ENCODE peak calls at places on chromosomes 12 and 14, in six cellular contexts. E, U, W, M, X and S are unnamed samples.

GRCh38 chr12:55728185-55728931 is 451 bp downstream of the CD63 start:
- DNase-seq in E (peak), U (peak), W (no peak), M (peak), X (peak), S (no peak)

GRCh38 chr12:48388938-48389337 is 38.2 kb upstream of the ZNF641 start:
- DNase-seq in E (no peak), U (no peak), W (peak), M (no peak), X (no peak), S (peak)

GRCh38 chr14:28762949-28763313 is 3.7 kb upstream of the FOXG1 start:
- DNase-seq in E (no peak), U (no peak), W (no peak), M (no peak), X (no peak), S (no peak)

GRCh38 chr14:55125403-55125802 is 3.6 kb upstream of the LGALS3 start:
- DNase-seq in E (no peak), U (no peak), W (no peak), M (peak), X (no peak), S (no peak)

GRCh38 chr14:50363734-50364113 is 33.0 kb downstream of the CDKL1 start:
- DNase-seq in E (no peak), U (no peak), W (no peak), M (no peak), X (no peak), S (peak)

GRCh38 chr12:24537241-24537860 is 411.6 kb downstream of the BCAT1 start:
- DNase-seq in E (no peak), U (no peak), W (no peak), M (no peak), X (no peak), S (no peak)

GRCh38 chr14:31297112-31297511 is 89.5 kb upstream of the HECTD1 start:
- DNase-seq in E (no peak), U (no peak), W (no peak), M (no peak), X (no peak), S (no peak)

GRCh38 chr14:72892103-72892878 is 1.6 kb downstream of the DPF3 start:
- DNase-seq in E (peak), U (peak), W (no peak), M (no peak), X (no peak), S (peak)

GRCh38 chr14:71169028-71169427 is 261.8 kb downstream of the PCNX1 start:
- DNase-seq in E (no peak), U (no peak), W (no peak), M (no peak), X (no peak), S (no peak)

GRCh38 chr12:29155079-29155478 is 6.0 kb downstream of the FAR2 start:
- DNase-seq in E (no peak), U (no peak), W (no peak), M (no peak), X (no peak), S (no peak)

GRCh38 chr12:17192721-17193120 is 586.8 kb upstream of the LMO3 start:
- DNase-seq in E (no peak), U (no peak), W (no peak), M (no peak), X (no peak), S (no peak)

GRCh38 chr14:42214981-42215491 is 608.4 kb downstream of the LRFN5 start:
- DNase-seq in E (no peak), U (no peak), W (peak), M (no peak), X (peak), S (peak)

GRCh38 chr12:66197413-66198055 is 8.5 kb downstream of the IRAK3 start:
- DNase-seq in E (no peak), U (no peak), W (no peak), M (no peak), X (no peak), S (peak)

GRCh38 chr12:117216686-117217085 is 26.4 kb upstream of the FBXO21 start:
- DNase-seq in E (no peak), U (no peak), W (no peak), M (no peak), X (no peak), S (no peak)

GRCh38 chr14:62076368-62076767 is 314.1 kb downstream of the SNAPC1 start:
- DNase-seq in E (no peak), U (no peak), W (no peak), M (no peak), X (no peak), S (no peak)

GRCh38 chr14:62081012-62081612 is 318.9 kb downstream of the SNAPC1 start:
- DNase-seq in E (no peak), U (no peak), W (no peak), M (no peak), X (no peak), S (no peak)

GRCh38 chr14:62079035-62079434 is 316.8 kb downstream of the SNAPC1 start:
- DNase-seq in E (no peak), U (no peak), W (no peak), M (no peak), X (no peak), S (no peak)

GRCh38 chr14:62076825-62077660 is 314.8 kb downstream of the SNAPC1 start:
- DNase-seq in E (no peak), U (no peak), W (no peak), M (no peak), X (no peak), S (no peak)

GRCh38 chr14:62077676-62078261 is 315.5 kb downstream of the SNAPC1 start:
- DNase-seq in E (no peak), U (no peak), W (no peak), M (no peak), X (no peak), S (no peak)
- TF ChIP-seq CTCF in E (no peak), U (no peak), W (no peak), M (no peak), X (no peak), S (no peak)

DNA sequence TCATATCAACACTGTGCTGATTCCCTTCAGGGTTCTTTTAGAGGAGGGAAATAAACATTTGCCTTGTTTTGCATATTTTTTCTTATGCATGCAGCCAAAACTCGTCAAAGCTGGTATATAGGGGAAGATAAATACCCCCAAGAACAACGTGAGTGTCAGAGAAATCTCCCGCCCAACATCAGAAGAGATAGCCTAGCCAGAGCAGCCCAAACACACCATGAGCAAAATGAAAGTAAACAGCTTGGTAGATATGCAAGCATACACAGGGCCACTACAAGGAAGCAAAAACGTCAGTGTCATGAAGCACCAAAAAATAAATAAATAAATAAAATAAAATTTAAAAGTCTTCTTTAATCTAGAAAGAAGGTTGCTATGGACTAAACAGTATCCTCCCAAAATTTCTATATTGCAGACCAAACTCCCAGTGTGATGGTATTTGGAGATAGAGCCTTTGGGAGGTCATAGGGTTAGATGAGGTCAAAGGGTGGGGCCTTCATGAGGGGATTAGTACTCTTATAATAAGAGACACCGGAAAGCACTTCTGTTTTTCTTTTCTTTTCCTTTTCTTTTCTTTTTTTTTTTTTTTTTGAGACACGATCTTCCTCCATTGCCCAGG is 22.2 kb downstream of the EIF5 start:
- DNase-seq in E (no peak), U (no peak), W (no peak), M (no peak), X (no peak), S (peak)
- H3K4me3 ChIP-seq in E (no peak), U (no peak), W (no peak), M (no peak), X (no peak), S (no peak)

DNA sequence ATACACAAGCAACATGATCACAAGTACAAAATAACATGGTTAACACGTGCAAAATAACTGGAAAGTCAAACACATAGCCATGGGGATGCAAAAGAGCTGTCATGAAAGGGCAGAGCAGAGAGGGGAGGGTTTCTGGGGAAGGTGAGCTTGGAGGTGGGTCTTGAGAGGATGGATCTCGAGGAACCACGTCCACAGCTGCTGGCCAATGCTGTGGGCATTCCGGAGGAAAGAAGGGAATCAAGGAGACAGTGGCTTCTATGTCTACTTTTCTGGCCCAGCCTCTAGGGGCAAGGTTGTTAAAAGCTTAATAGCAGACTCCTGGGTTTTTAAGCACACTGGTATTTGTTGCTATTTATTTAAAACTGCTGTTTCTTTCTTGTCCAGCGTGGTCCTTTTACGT is 8.4 kb upstream of the MYH7 start:
- DNase-seq in E (no peak), U (no peak), W (no peak), M (no peak), X (peak), S (no peak)
- TF ChIP-seq CTCF in E (no peak), U (no peak), W (no peak), M (no peak), X (no peak), S (no peak)

GRCh38 chr14:100827751-100828447 is 2.0 kb downstream of the MEG3 start:
- DNase-seq in E (no peak), U (peak), W (peak), M (no peak), X (no peak), S (peak)
- H3K4me3 ChIP-seq in E (peak), U (peak), W (no peak), M (no peak), X (no peak), S (peak)

GRCh38 chr14:104155513-104155912 is 17.1 kb downstream of the KIF26A start:
- DNase-seq in E (no peak), U (no peak), W (no peak), M (no peak), X (no peak), S (no peak)

GRCh38 chr14:104156142-104156541 is 17.8 kb downstream of the KIF26A start:
- DNase-seq in E (no peak), U (no peak), W (no peak), M (no peak), X (no peak), S (no peak)

GRCh38 chr14:104159990-104160389 is 21.6 kb downstream of the KIF26A start:
- DNase-seq in E (no peak), U (no peak), W (no peak), M (no peak), X (no peak), S (no peak)

GRCh38 chr14:104158827-104159798 is 20.7 kb downstream of the KIF26A start:
- DNase-seq in E (peak), U (no peak), W (no peak), M (no peak), X (no peak), S (no peak)

GRCh38 chr14:104157303-104157928 is 19.0 kb downstream of the KIF26A start:
- DNase-seq in E (no peak), U (no peak), W (no peak), M (no peak), X (no peak), S (no peak)
- TF ChIP-seq CTCF in E (no peak), U (no peak), W (no peak), M (no peak), X (no peak), S (no peak)

GRCh38 chr12:52023182-52023975 is 16.6 kb downstream of the TAMALIN start:
- DNase-seq in E (peak), U (peak), W (peak), M (peak), X (peak), S (peak)
- H3K4me3 ChIP-seq in E (peak), U (peak), W (peak), M (peak), X (peak), S (peak)

DNA sequence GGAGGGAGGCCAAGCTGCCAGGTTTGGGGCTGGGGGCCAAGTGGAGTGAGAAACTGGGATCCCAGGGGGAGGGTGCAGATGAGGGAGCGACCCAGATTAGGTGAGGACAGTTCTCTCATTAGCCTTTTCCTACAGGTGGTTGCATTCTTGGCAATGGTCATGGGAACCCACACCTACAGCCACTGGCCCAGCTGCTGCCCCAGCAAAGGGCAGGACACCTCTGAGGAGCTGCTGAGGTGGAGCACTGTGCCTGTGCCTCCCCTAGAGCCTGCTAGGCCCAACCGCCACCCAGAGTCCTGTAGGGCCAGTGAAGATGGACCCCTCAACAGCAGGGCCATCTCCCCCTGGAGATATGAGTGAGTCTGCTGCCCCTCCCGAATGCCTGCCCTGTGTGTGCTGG is 432 bp downstream of the IL25 start:
- DNase-seq in E (no peak), U (no peak), W (no peak), M (no peak), X (no peak), S (no peak)
- TF ChIP-seq CTCF in E (no peak), U (no peak), W (no peak), M (no peak), X (no peak), S (no peak)